ENCODE peak calls at places on chromosome 1, in ten cellular contexts. Q is activated CD8-positive, alpha-beta T cell treated with anti-CD3 and anti-CD28 coated beads for 36 hours; H is pancreas; T is esophagus mucosa; D is stimulated activated naive CD8-positive, alpha-beta T cell treated with anti-CD3 and anti-CD28 coated beads, Interleukin-15, Interleukin-2, amounts not matched to agents 100 U/mL and 50 U/mL, for 24 hours; B is stimulated activated effector memory CD8-positive, alpha-beta T cell treated with anti-CD3 and anti-CD28 coated beads, Interleukin-12 subunit alpha, Interleukin-12 subunit beta, amount 100 ng/mL, for 72 hours; Z is T-helper 17 cell; R is naive thymus-derived CD8-positive, alpha-beta T cell; O is T-cell; L is activated naive CD4-positive, alpha-beta T cell treated with anti-CD3 and anti-CD28 coated beads, Interleukin-2, amount 50 U/mL, for 72 hours. E is an unnamed sample.

GRCh38 chr1:53979712-53980450 is 33.7 kb downstream of the LRRC42 start:
- ATAC-seq in Q (no peak), H (no peak), T (no peak), D (no peak), B (no peak), Z (no peak), R (no peak), O (no peak), L (no peak), E (no peak)

GRCh38 chr1:113990966-113991365 is 11.7 kb downstream of the OLFML3 start:
- ATAC-seq in Q (no peak), H (no peak), T (no peak), D (no peak), B (no peak), Z (no peak), R (no peak), O (no peak), L (no peak), E (no peak)

GRCh38 chr1:226370144-226370923 is 37.6 kb downstream of the PARP1 start:
- ATAC-seq in Q (no peak), H (no peak), T (no peak), D (no peak), B (no peak), Z (no peak), R (no peak), O (no peak), L (no peak), E (no peak)

GRCh38 chr1:25727819-25728286 is 72.1 kb upstream of the SELENON start:
- ATAC-seq in Q (no peak), H (peak), T (no peak), D (no peak), B (no peak), Z (no peak), R (no peak), O (peak), L (no peak), E (peak)

GRCh38 chr1:179973198-179974114 is 18.8 kb downstream of the CEP350 start:
- ATAC-seq in Q (no peak), H (no peak), T (no peak), D (no peak), B (no peak), Z (no peak), R (no peak), O (no peak), L (no peak), E (no peak)

GRCh38 chr1:235266325-235266724 is 61.7 kb downstream of the ARID4B start:
- ATAC-seq in Q (no peak), H (peak), T (no peak), D (no peak), B (no peak), Z (no peak), R (no peak), O (no peak), L (no peak), E (no peak)

GRCh38 chr1:183653876-183654451 is 848 bp upstream of the APOBEC4 start:
- ATAC-seq in Q (no peak), H (peak), T (no peak), D (no peak), B (no peak), Z (no peak), R (no peak), O (no peak), L (no peak), E (no peak)

GRCh38 chr1:174166530-174167328 is 7.4 kb downstream of the RABGAP1L start:
- ATAC-seq in Q (no peak), H (peak), T (no peak), D (no peak), B (peak), Z (peak), R (no peak), O (no peak), L (no peak), E (no peak)